ENCODE peak calls at places on chromosomes 11 and 22, in eight cellular contexts. One of them, this sample, is unnamed.

GRCh38 chr11:19766206-19766605 is 53.6 kb downstream of the NAV2 start:
- DNase-seq in fibroblast of lung: peak; percentile 28
- DNase-seq in thoracic aorta: no peak
- DNase-seq in RWPE2: no peak
- DNase-seq in Panc1: no peak
- DNase-seq in GM23248: peak; percentile 48
- DNase-seq in mesenchymal stem cell: peak; percentile 32
- DNase-seq in IMR-90: peak; percentile 41
- DNase-seq in this sample: no peak

GRCh38 chr11:123601136-123601535 is 53.3 kb downstream of the SCN3B start:
- DNase-seq in fibroblast of lung: peak; percentile 29
- DNase-seq in thoracic aorta: no peak
- DNase-seq in RWPE2: no peak
- DNase-seq in Panc1: no peak
- DNase-seq in GM23248: peak; percentile 82
- DNase-seq in mesenchymal stem cell: peak; percentile 67
- DNase-seq in IMR-90: peak; percentile 73
- DNase-seq in this sample: no peak

GRCh38 chr22:43827336-43827735 is 15.2 kb upstream of the EFCAB6 start:
- DNase-seq in fibroblast of lung: no peak
- DNase-seq in thoracic aorta: no peak
- DNase-seq in RWPE2: no peak
- DNase-seq in Panc1: no peak
- DNase-seq in GM23248: no peak
- DNase-seq in mesenchymal stem cell: no peak
- DNase-seq in IMR-90: no peak
- DNase-seq in this sample: no peak

GRCh38 chr11:130131957-130132850 is 27.4 kb upstream of the ST14 start:
- DNase-seq in fibroblast of lung: peak; percentile 74
- DNase-seq in thoracic aorta: no peak
- DNase-seq in RWPE2: no peak
- DNase-seq in Panc1: peak; percentile 72
- DNase-seq in GM23248: peak; percentile 78
- DNase-seq in mesenchymal stem cell: peak; percentile 72
- DNase-seq in IMR-90: peak; percentile 66
- DNase-seq in this sample: peak; percentile 87

GRCh38 chr11:43021466-43021865 is 290.3 kb upstream of the API5 start:
- DNase-seq in fibroblast of lung: no peak
- DNase-seq in thoracic aorta: no peak
- DNase-seq in RWPE2: no peak
- DNase-seq in Panc1: no peak
- DNase-seq in GM23248: no peak
- DNase-seq in mesenchymal stem cell: no peak
- DNase-seq in IMR-90: no peak
- DNase-seq in this sample: peak; percentile 16

GRCh38 chr11:111411456-111411855 is 32.4 kb upstream of the POU2AF1 start:
- DNase-seq in fibroblast of lung: no peak
- DNase-seq in thoracic aorta: no peak
- DNase-seq in RWPE2: no peak
- DNase-seq in Panc1: no peak
- DNase-seq in GM23248: no peak
- DNase-seq in mesenchymal stem cell: no peak
- DNase-seq in IMR-90: no peak
- DNase-seq in this sample: no peak

GRCh38 chr22:19700790-19701419 is 13.4 kb upstream of the SEPTIN5 start:
- DNase-seq in fibroblast of lung: no peak
- DNase-seq in thoracic aorta: no peak
- DNase-seq in RWPE2: no peak
- DNase-seq in Panc1: no peak
- DNase-seq in GM23248: no peak
- DNase-seq in mesenchymal stem cell: no peak
- DNase-seq in IMR-90: no peak
- DNase-seq in this sample: no peak

GRCh38 chr11:84720706-84721402 is 906.3 kb downstream of the DLG2 start:
- DNase-seq in fibroblast of lung: peak; percentile 1
- DNase-seq in thoracic aorta: no peak
- DNase-seq in RWPE2: no peak
- DNase-seq in Panc1: no peak
- DNase-seq in GM23248: peak; percentile 19
- DNase-seq in mesenchymal stem cell: no peak
- DNase-seq in IMR-90: no peak
- DNase-seq in this sample: peak; percentile 57

GRCh38 chr11:127013550-127013949 is 13.0 kb upstream of the KIRREL3 start:
- DNase-seq in fibroblast of lung: no peak
- DNase-seq in thoracic aorta: no peak
- DNase-seq in RWPE2: no peak
- DNase-seq in Panc1: no peak
- DNase-seq in GM23248: no peak
- DNase-seq in mesenchymal stem cell: no peak
- DNase-seq in IMR-90: no peak
- DNase-seq in this sample: no peak

GRCh38 chr11:46369458-46370152 is 11.9 kb upstream of the MDK start:
- DNase-seq in fibroblast of lung: peak; percentile 69
- DNase-seq in thoracic aorta: no peak
- DNase-seq in RWPE2: no peak
- DNase-seq in Panc1: no peak
- DNase-seq in GM23248: peak; percentile 80
- DNase-seq in mesenchymal stem cell: peak; percentile 84
- DNase-seq in IMR-90: peak; percentile 77
- DNase-seq in this sample: peak; percentile 94

GRCh38 chr22:44888491-44888941 is 121.3 kb downstream of the PHF21B start:
- DNase-seq in fibroblast of lung: no peak
- DNase-seq in thoracic aorta: no peak
- DNase-seq in RWPE2: no peak
- DNase-seq in Panc1: no peak
- DNase-seq in GM23248: no peak
- DNase-seq in mesenchymal stem cell: no peak
- DNase-seq in IMR-90: no peak
- DNase-seq in this sample: peak; percentile 89

GRCh38 chr11:85787809-85788805 is 22.8 kb downstream of the SYTL2 start:
- DNase-seq in fibroblast of lung: no peak
- DNase-seq in thoracic aorta: no peak
- DNase-seq in RWPE2: no peak
- DNase-seq in Panc1: peak; percentile 83
- DNase-seq in GM23248: peak; percentile 15
- DNase-seq in mesenchymal stem cell: no peak
- DNase-seq in IMR-90: peak; percentile 42
- DNase-seq in this sample: no peak

GRCh38 chr11:80240245-80240644 is 799.4 kb upstream of the TENM4 start:
- DNase-seq in fibroblast of lung: no peak
- DNase-seq in thoracic aorta: no peak
- DNase-seq in RWPE2: no peak
- DNase-seq in Panc1: no peak
- DNase-seq in GM23248: no peak
- DNase-seq in mesenchymal stem cell: no peak
- DNase-seq in IMR-90: no peak
- DNase-seq in this sample: no peak

GRCh38 chr11:2798951-2799761 is 86.4 kb downstream of the CDKN1C start:
- DNase-seq in fibroblast of lung: peak; percentile 44
- DNase-seq in thoracic aorta: no peak
- DNase-seq in RWPE2: peak; percentile 40
- DNase-seq in Panc1: no peak
- DNase-seq in GM23248: no peak
- DNase-seq in mesenchymal stem cell: peak; percentile 61
- DNase-seq in IMR-90: peak; percentile 38
- DNase-seq in this sample: no peak

DNA sequence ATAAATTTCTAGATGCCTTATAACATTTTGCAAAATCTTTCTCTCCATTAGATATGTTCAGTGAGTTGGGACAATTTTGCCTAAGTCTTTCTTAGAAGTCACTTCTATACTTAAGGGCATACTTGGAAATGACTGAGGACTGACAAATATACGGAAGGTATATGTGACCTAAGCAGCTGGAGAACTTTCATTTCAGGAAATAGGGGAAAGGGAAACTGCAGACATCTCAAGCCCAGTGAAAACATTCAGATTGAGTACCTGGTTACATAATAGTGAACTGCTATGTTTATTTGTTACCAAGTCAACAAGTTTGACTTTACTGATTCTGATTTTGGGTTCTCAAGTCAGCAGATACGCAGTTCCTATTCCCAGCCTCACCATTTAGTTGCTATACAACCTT is 1173.9 kb downstream of the LRRC4C start:
- DNase-seq in fibroblast of lung: no peak
- DNase-seq in thoracic aorta: no peak
- DNase-seq in RWPE2: no peak
- DNase-seq in Panc1: no peak
- DNase-seq in GM23248: no peak
- DNase-seq in mesenchymal stem cell: no peak
- DNase-seq in IMR-90: no peak
- DNase-seq in this sample: no peak
- H3K27me3 ChIP-seq in fibroblast of lung: no peaks in the 10 kb centered on the region
- H3K27me3 ChIP-seq in thoracic aorta: no peaks in the 10 kb centered on the region
- H3K27me3 ChIP-seq in RWPE2: peaks cover 58% of the 10 kb centered on the region
- H3K27me3 ChIP-seq in Panc1: no peaks in the 10 kb centered on the region
- H3K27me3 ChIP-seq in GM23248: no peaks in the 10 kb centered on the region
- H3K27me3 ChIP-seq in mesenchymal stem cell: peaks cover under 1% of the 10 kb centered on the region
- H3K27me3 ChIP-seq in IMR-90: no peaks in the 10 kb centered on the region
- H3K27me3 ChIP-seq in this sample: peaks cover 24% of the 10 kb centered on the region

DNA sequence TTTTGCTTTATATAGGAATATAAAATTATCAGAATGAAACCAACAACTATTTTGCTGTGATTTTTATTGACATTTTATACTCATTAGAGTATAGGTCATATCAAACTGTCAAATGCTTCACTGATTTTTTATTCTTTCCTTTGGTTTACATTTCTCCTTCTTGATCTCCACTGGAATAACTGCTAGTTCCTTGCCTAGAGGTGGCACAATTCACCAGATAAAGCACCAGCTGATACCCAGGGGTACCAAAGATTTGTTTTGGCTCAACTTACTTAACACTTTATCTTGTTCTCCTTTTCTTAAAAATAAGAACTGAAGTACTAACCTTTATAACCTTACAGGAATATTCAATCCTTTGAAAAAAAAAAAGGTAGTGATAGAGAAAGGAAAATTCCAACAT is 725.1 kb upstream of the CHORDC1 start:
- DNase-seq in fibroblast of lung: peak; percentile 1
- DNase-seq in thoracic aorta: no peak
- DNase-seq in RWPE2: no peak
- DNase-seq in Panc1: no peak
- DNase-seq in GM23248: no peak
- DNase-seq in mesenchymal stem cell: no peak
- DNase-seq in IMR-90: no peak
- DNase-seq in this sample: no peak
- H3K36me3 ChIP-seq in fibroblast of lung: no peaks in the 10 kb centered on the region
- H3K36me3 ChIP-seq in thoracic aorta: no peaks in the 10 kb centered on the region
- H3K36me3 ChIP-seq in RWPE2: no peaks in the 10 kb centered on the region
- H3K36me3 ChIP-seq in Panc1: no peaks in the 10 kb centered on the region
- H3K36me3 ChIP-seq in GM23248: no peaks in the 10 kb centered on the region
- H3K36me3 ChIP-seq in mesenchymal stem cell: no peaks in the 10 kb centered on the region
- H3K36me3 ChIP-seq in IMR-90: no peaks in the 10 kb centered on the region
- H3K36me3 ChIP-seq in this sample: no peaks in the 10 kb centered on the region

GRCh38 chr11:12675951-12676711 is 1.9 kb downstream of the TEAD1 start:
- DNase-seq in fibroblast of lung: peak; percentile 72
- DNase-seq in thoracic aorta: no peak
- DNase-seq in RWPE2: no peak
- DNase-seq in Panc1: no peak
- DNase-seq in GM23248: peak; percentile 50
- DNase-seq in mesenchymal stem cell: peak; percentile 57
- DNase-seq in IMR-90: peak; percentile 63
- DNase-seq in this sample: peak; percentile 44
- H3K27me3 ChIP-seq in fibroblast of lung: no peaks in the 10 kb centered on the region
- H3K27me3 ChIP-seq in thoracic aorta: no peaks in the 10 kb centered on the region
- H3K27me3 ChIP-seq in RWPE2: no peaks in the 10 kb centered on the region
- H3K27me3 ChIP-seq in Panc1: no peaks in the 10 kb centered on the region
- H3K27me3 ChIP-seq in GM23248: no peaks in the 10 kb centered on the region
- H3K27me3 ChIP-seq in mesenchymal stem cell: no peaks in the 10 kb centered on the region
- H3K27me3 ChIP-seq in IMR-90: no peaks in the 10 kb centered on the region
- H3K27me3 ChIP-seq in this sample: no peaks in the 10 kb centered on the region

GRCh38 chr22:41798736-41799135 is 1.7 kb upstream of the CCDC134 start:
- DNase-seq in fibroblast of lung: no peak
- DNase-seq in thoracic aorta: no peak
- DNase-seq in RWPE2: no peak
- DNase-seq in Panc1: no peak
- DNase-seq in GM23248: no peak
- DNase-seq in mesenchymal stem cell: no peak
- DNase-seq in IMR-90: no peak
- DNase-seq in this sample: no peak
- H3K36me3 ChIP-seq in fibroblast of lung: no peaks in the 10 kb centered on the region
- H3K36me3 ChIP-seq in thoracic aorta: no peaks in the 10 kb centered on the region
- H3K36me3 ChIP-seq in RWPE2: no peaks in the 10 kb centered on the region
- H3K36me3 ChIP-seq in Panc1: no peaks in the 10 kb centered on the region
- H3K36me3 ChIP-seq in GM23248: no peaks in the 10 kb centered on the region
- H3K36me3 ChIP-seq in mesenchymal stem cell: no peaks in the 10 kb centered on the region
- H3K36me3 ChIP-seq in IMR-90: no peaks in the 10 kb centered on the region
- H3K36me3 ChIP-seq in this sample: no peaks in the 10 kb centered on the region

GRCh38 chr11:128524172-128524571 is 63.2 kb downstream of the ETS1 start:
- DNase-seq in fibroblast of lung: no peak
- DNase-seq in thoracic aorta: no peak
- DNase-seq in RWPE2: no peak
- DNase-seq in Panc1: no peak
- DNase-seq in GM23248: peak; percentile 79
- DNase-seq in mesenchymal stem cell: no peak
- DNase-seq in IMR-90: no peak
- DNase-seq in this sample: no peak
- H3K27me3 ChIP-seq in fibroblast of lung: no peaks in the 10 kb centered on the region
- H3K27me3 ChIP-seq in thoracic aorta: no peaks in the 10 kb centered on the region
- H3K27me3 ChIP-seq in RWPE2: no peaks in the 10 kb centered on the region
- H3K27me3 ChIP-seq in Panc1: no peaks in the 10 kb centered on the region
- H3K27me3 ChIP-seq in GM23248: no peaks in the 10 kb centered on the region
- H3K27me3 ChIP-seq in mesenchymal stem cell: no peaks in the 10 kb centered on the region
- H3K27me3 ChIP-seq in IMR-90: no peaks in the 10 kb centered on the region
- H3K27me3 ChIP-seq in this sample: peaks cover 2% of the 10 kb centered on the region

DNA sequence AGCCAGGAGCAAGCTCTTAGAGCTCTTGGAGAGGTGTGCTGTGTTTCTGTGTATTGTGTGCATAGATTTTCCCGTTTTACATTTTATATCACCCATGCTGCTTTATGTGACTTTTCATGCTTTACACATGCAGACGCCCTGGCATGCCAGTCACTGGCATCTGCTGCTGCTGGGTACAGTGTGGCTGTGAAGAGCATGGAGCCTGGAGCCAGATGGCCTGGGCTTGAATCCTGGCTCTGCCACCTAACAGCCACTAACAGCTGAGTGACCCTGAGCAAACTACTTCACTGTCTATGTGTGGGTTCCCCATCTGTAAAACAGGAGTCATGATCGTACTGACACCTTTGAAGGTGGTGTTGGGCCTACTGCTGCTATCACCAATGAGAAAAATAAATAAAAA is 23.1 kb downstream of the POLR3H start:
- DNase-seq in fibroblast of lung: no peak
- DNase-seq in thoracic aorta: no peak
- DNase-seq in RWPE2: no peak
- DNase-seq in Panc1: no peak
- DNase-seq in GM23248: no peak
- DNase-seq in mesenchymal stem cell: no peak
- DNase-seq in IMR-90: no peak
- DNase-seq in this sample: no peak
- H3K36me3 ChIP-seq in fibroblast of lung: peaks cover 24% of the 10 kb centered on the region
- H3K36me3 ChIP-seq in thoracic aorta: peaks cover 14% of the 10 kb centered on the region
- H3K36me3 ChIP-seq in RWPE2: peaks cover 53% of the 10 kb centered on the region
- H3K36me3 ChIP-seq in Panc1: no peaks in the 10 kb centered on the region
- H3K36me3 ChIP-seq in GM23248: no peaks in the 10 kb centered on the region
- H3K36me3 ChIP-seq in mesenchymal stem cell: peaks cover 67% of the 10 kb centered on the region
- H3K36me3 ChIP-seq in IMR-90: peaks cover 32% of the 10 kb centered on the region
- H3K36me3 ChIP-seq in this sample: peaks cover 20% of the 10 kb centered on the region

GRCh38 chr22:39570226-39570625 is 327 bp upstream of the CACNA1I start:
- DNase-seq in fibroblast of lung: no peak
- DNase-seq in thoracic aorta: no peak
- DNase-seq in RWPE2: no peak
- DNase-seq in Panc1: no peak
- DNase-seq in GM23248: no peak
- DNase-seq in mesenchymal stem cell: no peak
- DNase-seq in IMR-90: no peak
- DNase-seq in this sample: no peak
- H3K27me3 ChIP-seq in fibroblast of lung: no peaks in the 10 kb centered on the region
- H3K27me3 ChIP-seq in thoracic aorta: no peaks in the 10 kb centered on the region
- H3K27me3 ChIP-seq in RWPE2: no peaks in the 10 kb centered on the region
- H3K27me3 ChIP-seq in Panc1: no peaks in the 10 kb centered on the region
- H3K27me3 ChIP-seq in GM23248: no peaks in the 10 kb centered on the region
- H3K27me3 ChIP-seq in mesenchymal stem cell: no peaks in the 10 kb centered on the region
- H3K27me3 ChIP-seq in IMR-90: peaks cover 3% of the 10 kb centered on the region
- H3K27me3 ChIP-seq in this sample: no peaks in the 10 kb centered on the region

GRCh38 chr11:65219930-65220213 is 38.1 kb downstream of the CAPN1 start:
- DNase-seq in fibroblast of lung: peak; percentile 15
- DNase-seq in thoracic aorta: no peak
- DNase-seq in RWPE2: no peak
- DNase-seq in Panc1: no peak
- DNase-seq in GM23248: peak; percentile 83
- DNase-seq in mesenchymal stem cell: no peak
- DNase-seq in IMR-90: no peak
- DNase-seq in this sample: no peak
- H3K36me3 ChIP-seq in fibroblast of lung: no peaks in the 10 kb centered on the region
- H3K36me3 ChIP-seq in thoracic aorta: no peaks in the 10 kb centered on the region
- H3K36me3 ChIP-seq in RWPE2: no peaks in the 10 kb centered on the region
- H3K36me3 ChIP-seq in Panc1: no peaks in the 10 kb centered on the region
- H3K36me3 ChIP-seq in GM23248: no peaks in the 10 kb centered on the region
- H3K36me3 ChIP-seq in mesenchymal stem cell: peaks cover 20% of the 10 kb centered on the region
- H3K36me3 ChIP-seq in IMR-90: peaks cover 1% of the 10 kb centered on the region
- H3K36me3 ChIP-seq in this sample: peaks cover 1% of the 10 kb centered on the region